ENCODE peak calls at places on chromosomes 11 and 22, in four cellular contexts. G is H9, I is IMR-90, N is H1. T is an unnamed sample.

GRCh38 chr11:37474889-37475288 is 876.9 kb upstream of the RAG2 start:
- DNase-seq in G (no peak), I (no peak), N (no peak), T (no peak)

GRCh38 chr11:9276571-9276970 is 11.4 kb upstream of the DENND5A start:
- DNase-seq in G (peak; percentile 18), I (no peak), N (no peak), T (no peak)

GRCh38 chr11:65431452-65432132 is 9.0 kb downstream of the NEAT1 start:
- DNase-seq in G (no peak), I (peak; percentile 48), N (no peak), T (no peak)

GRCh38 chr11:77140231-77140959 is 12.3 kb downstream of the MYO7A start:
- DNase-seq in G (peak; percentile 74), I (peak; percentile 47), N (peak; percentile 9), T (peak; percentile 81)

GRCh38 chr22:41841085-41841712 is 8.3 kb downstream of the SREBF2 start:
- DNase-seq in G (no peak), I (no peak), N (no peak), T (no peak)

GRCh38 chr11:115007851-115008250 is 329.5 kb downstream of the NXPE2 start:
- DNase-seq in G (no peak), I (no peak), N (no peak), T (no peak)

GRCh38 chr11:271316-271715 is 6.9 kb upstream of the NLRP6 start:
- DNase-seq in G (peak; percentile 12), I (no peak), N (no peak), T (no peak)

GRCh38 chr11:124167852-124168251 is 15.3 kb upstream of the OR10D3 start:
- DNase-seq in G (no peak), I (no peak), N (no peak), T (no peak)

GRCh38 chr22:31603574-31603973 is 58.4 kb downstream of the PISD start:
- DNase-seq in G (no peak), I (no peak), N (no peak), T (no peak)

GRCh38 chr11:21520244-21520643 is 672.6 kb upstream of the ANO5 start:
- DNase-seq in G (no peak), I (no peak), N (no peak), T (no peak)

GRCh38 chr22:44045171-44045570 is 21.1 kb downstream of the PARVB start:
- DNase-seq in G (no peak), I (peak; percentile 46), N (no peak), T (no peak)

GRCh38 chr11:65169164-65169641 is 830 bp upstream of the SPDYC start:
- DNase-seq in G (no peak), I (peak; percentile 55), N (no peak), T (no peak)

GRCh38 chr11:28535677-28536076 is 427.5 kb downstream of the METTL15 start:
- DNase-seq in G (no peak), I (no peak), N (no peak), T (no peak)

GRCh38 chr11:22416462-22416861 is 78.3 kb downstream of the SLC17A6 start:
- DNase-seq in G (no peak), I (no peak), N (no peak), T (no peak)

GRCh38 chr22:43616645-43617044 is 195.5 kb downstream of the EFCAB6 start:
- DNase-seq in G (no peak), I (no peak), N (no peak), T (no peak)

GRCh38 chr11:92981508-92982043 is 12.1 kb downstream of the MTNR1B start:
- DNase-seq in G (no peak), I (no peak), N (no peak), T (no peak)

GRCh38 chr11:130772266-130773227 is 143.7 kb downstream of the SNX19 start:
- DNase-seq in G (no peak), I (peak; percentile 97), N (no peak), T (no peak)

GRCh38 chr22:50612715-50613221 is 12.2 kb downstream of the MAPK8IP2 start:
- DNase-seq in G (peak; percentile 84), I (no peak), N (no peak), T (peak; percentile 48)

GRCh38 chr11:65311197-65311631 is 3.5 kb upstream of the CDC42EP2 start:
- DNase-seq in G (no peak), I (no peak), N (no peak), T (peak; percentile 31)

GRCh38 chr11:73760066-73760679 is 701 bp downstream of the RAB6A start:
- DNase-seq in G (peak; percentile 35), I (peak; percentile 11), N (no peak), T (peak; percentile 52)

GRCh38 chr11:47437746-47438418 is 11.1 kb downstream of the RAPSN start:
- DNase-seq in G (no peak), I (no peak), N (no peak), T (no peak)

GRCh38 chr11:45162916-45163879 is 16.8 kb downstream of the PRDM11 start:
- DNase-seq in G (no peak), I (no peak), N (no peak), T (no peak)

GRCh38 chr22:49977578-49977977 is 17.0 kb downstream of the PIM3 start:
- DNase-seq in G (no peak), I (no peak), N (no peak), T (no peak)

GRCh38 chr11:41431784-41432183 is 27.7 kb downstream of the LRRC4C start:
- DNase-seq in G (no peak), I (no peak), N (no peak), T (peak; percentile 69)

GRCh38 chr11:44899959-44900358 is 50.7 kb downstream of the TP53I11 start:
- DNase-seq in G (peak; percentile 83), I (peak; percentile 71), N (no peak), T (peak; percentile 91)

GRCh38 chr11:46039990-46040389 is 81.3 kb downstream of the PHF21A start:
- DNase-seq in G (no peak), I (peak; percentile 69), N (no peak), T (no peak)

GRCh38 chr11:17351171-17351509 is 460 bp upstream of the NCR3LG1 start:
- DNase-seq in G (no peak), I (no peak), N (no peak), T (no peak)

GRCh38 chr11:34565417-34566208 is 52.0 kb upstream of the ELF5 start:
- DNase-seq in G (peak; percentile 57), I (no peak), N (peak; percentile 17), T (peak; percentile 62)

GRCh38 chr11:115630109-115630700 is 126.0 kb upstream of the CADM1 start:
- DNase-seq in G (no peak), I (no peak), N (no peak), T (peak; percentile 32)

GRCh38 chr11:693415-693831 is 1.6 kb downstream of the DEAF1 start:
- DNase-seq in G (no peak), I (no peak), N (no peak), T (no peak)

GRCh38 chr22:19788661-19789225 is 28.2 kb downstream of the TBX1 start:
- DNase-seq in G (no peak), I (no peak), N (no peak), T (no peak)

GRCh38 chr11:77442394-77443053 is 31.4 kb downstream of the PAK1 start:
- DNase-seq in G (no peak), I (no peak), N (no peak), T (no peak)

GRCh38 chr11:19953909-19954308 is 206.4 kb downstream of the DBX1 start:
- DNase-seq in G (peak; percentile 42), I (peak; percentile 91), N (no peak), T (peak; percentile 91)

DNA sequence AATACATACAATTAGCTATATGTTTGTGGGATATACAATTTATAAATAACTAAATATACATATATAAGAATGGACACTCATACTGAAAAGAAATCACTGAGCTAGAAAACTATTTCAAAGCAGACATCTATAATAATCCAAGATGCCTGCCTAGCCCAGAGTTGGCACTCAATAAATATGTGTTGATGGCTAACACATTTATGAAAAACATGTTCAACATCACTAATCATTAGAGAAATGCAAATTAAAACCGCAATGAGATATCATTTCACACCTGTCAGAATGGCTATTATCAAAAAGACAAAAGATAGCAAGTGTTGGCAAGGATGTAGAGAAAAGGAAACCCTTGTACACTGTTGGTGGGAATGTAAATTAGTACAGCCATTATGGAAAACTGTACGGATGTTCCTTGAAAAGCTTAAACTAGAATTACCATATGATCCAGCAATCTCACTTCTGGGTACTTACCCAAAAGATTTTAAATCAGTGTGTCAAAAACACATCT is 29.8 kb downstream of the POU2AF1 start:
- DNase-seq in G (no peak), I (no peak), N (no peak), T (no peak)
- H4K5ac ChIP-seq in G (no peak overlapping the region), I (no peak overlapping the region), N (no peak overlapping the region), T (no peak overlapping the region)

GRCh38 chr11:78930810-78931209 is 356.1 kb upstream of the NARS2 start:
- DNase-seq in G (no peak), I (no peak), N (no peak), T (no peak)
- H4K5ac ChIP-seq in G (no peak overlapping the region), I (no peak overlapping the region), N (no peak overlapping the region), T (no peak overlapping the region)

DNA sequence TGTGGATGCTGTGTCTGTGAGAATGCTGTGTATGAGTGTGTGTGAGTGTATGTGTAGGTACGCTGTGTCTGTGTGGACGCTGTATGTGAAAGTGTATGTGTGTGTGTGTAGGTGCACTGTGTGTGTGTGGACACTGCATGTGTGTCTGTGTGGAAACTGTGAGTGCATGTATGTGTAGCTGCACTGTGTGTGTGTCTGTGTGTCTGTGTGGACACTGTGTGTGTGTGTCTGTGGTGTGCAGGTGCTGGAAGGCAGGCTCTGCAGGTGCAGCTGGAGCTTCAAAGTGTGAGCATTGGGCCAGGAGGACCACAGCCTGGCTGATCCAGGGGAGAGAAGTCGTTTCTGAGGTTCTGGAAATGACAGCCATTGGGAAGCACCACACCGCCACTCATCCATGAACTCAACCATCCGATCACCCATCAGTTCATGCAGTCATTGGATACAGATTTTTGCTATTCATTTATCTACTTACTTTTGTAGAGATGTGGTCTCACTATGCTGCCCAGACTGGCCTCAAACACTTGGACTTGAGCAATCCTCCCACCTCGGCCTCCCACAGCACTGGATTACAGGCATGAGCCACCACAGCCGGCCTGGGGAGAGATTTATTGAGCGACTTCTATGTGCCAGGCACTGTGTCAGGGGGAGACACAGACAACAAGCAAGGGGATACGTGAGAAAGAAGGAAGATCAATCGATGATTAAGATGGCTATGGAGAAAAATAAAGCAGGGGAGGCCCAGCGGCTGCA is 9.6 kb downstream of the TRPM5 start:
- DNase-seq in G (no peak), I (no peak), N (no peak), T (no peak)
- H4K5ac ChIP-seq in G (no peak overlapping the region), I (no peak overlapping the region), N (no peak overlapping the region), T (no peak overlapping the region)

DNA sequence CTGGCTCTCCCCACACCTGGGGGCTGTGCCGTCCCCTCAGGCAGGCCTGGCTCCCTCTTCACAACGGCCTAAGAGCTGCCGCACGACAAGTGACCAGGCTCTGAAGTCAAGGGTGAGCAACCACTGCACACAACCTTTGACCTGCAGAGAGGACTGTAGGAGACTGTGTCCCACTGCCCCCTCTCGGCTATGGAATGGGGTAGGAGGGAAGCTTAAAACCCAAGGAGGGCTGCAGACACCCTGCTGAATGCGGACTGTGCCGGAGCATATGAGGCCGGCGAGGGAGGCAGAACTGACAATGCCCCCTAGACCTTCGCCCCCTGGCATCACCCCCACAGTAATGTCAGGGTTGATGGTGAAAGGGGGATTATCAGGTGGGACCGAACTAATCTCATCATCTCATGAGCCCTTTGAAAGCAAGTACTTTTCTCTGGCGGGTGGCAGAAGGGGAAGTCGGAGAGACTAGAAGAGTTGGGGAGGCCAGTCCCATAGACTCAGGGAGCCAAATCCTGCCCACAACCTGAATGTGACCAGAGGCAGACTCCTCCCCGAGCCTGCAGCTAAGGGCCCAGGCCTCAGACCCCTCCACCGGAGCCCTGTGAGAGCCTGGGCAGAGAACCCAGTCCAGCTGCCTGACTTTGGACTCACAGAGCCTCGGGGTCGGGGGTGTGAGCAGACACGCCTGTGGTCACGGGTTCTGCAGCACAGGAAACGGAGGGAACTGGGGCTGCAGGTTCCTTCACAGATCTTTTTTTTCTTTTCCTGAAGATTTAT is 312.1 kb downstream of the CTTN start:
- DNase-seq in G (no peak), I (no peak), N (no peak), T (no peak)
- H4K5ac ChIP-seq in G (no peak overlapping the region), I (no peak overlapping the region), N (no peak overlapping the region), T (no peak overlapping the region)

GRCh38 chr11:58805065-58805464 is 39.4 kb downstream of the GLYATL2 start:
- DNase-seq in G (no peak), I (peak; percentile 31), N (no peak), T (no peak)
- H4K5ac ChIP-seq in G (no peak overlapping the region), I (no peak overlapping the region), N (no peak overlapping the region), T (no peak overlapping the region)

T was measured in mesendoderm.